ENCODE peak calls at places on chromosomes 11 and 22, in nine cellular contexts. U, H, Z, T, J, A, P, L and O are unnamed samples.

GRCh38 chr11:85595285-85595884 is 31.8 kb downstream of the DLG2 start:
- DNase-seq in U (no peak), Z (no peak), T (peak; percentile 62), L (peak; percentile 3), P (no peak), A (no peak), H (peak; percentile 62), J (no peak), O (no peak)

GRCh38 chr11:34380696-34381095 is 22.9 kb upstream of the ABTB2 start:
- DNase-seq in L (no peak), J (no peak), T (peak; percentile 65), U (no peak), A (no peak), Z (no peak), P (no peak), H (no peak), O (no peak)

GRCh38 chr11:63564056-63564784 is 1.0 kb upstream of the PLAAT2 start:
- DNase-seq in J (no peak), T (no peak), L (peak; percentile 69), A (peak; percentile 48), U (no peak), Z (no peak), P (peak; percentile 22), H (no peak), O (no peak)

GRCh38 chr11:15707971-15708370 is 593.2 kb downstream of the INSC start:
- DNase-seq in A (peak; percentile 72), P (no peak), J (peak; percentile 17), H (no peak), U (no peak), Z (peak; percentile 22), L (no peak), T (peak; percentile 33), O (peak; percentile 24)

GRCh38 chr11:75319035-75319877 is 32.2 kb downstream of the ARRB1 start:
- DNase-seq in T (no peak), J (peak; percentile 67), P (no peak), Z (peak; percentile 35), L (no peak), U (no peak), H (no peak), A (peak; percentile 80), O (no peak)

GRCh38 chr11:75011872-75012271 is 23.1 kb downstream of the NEU3 start:
- DNase-seq in T (no peak), Z (no peak), H (no peak), L (no peak), A (no peak), J (no peak), U (no peak), P (no peak), O (no peak)

GRCh38 chr11:95577716-95578460 is 211.7 kb downstream of the FAM76B start:
- DNase-seq in L (no peak), Z (no peak), H (no peak), P (no peak), U (no peak), J (no peak), A (no peak), T (no peak), O (no peak)

GRCh38 chr11:104402812-104403521 is 239.0 kb upstream of the PDGFD start:
- DNase-seq in L (no peak), A (no peak), H (no peak), Z (no peak), T (no peak), U (no peak), P (no peak), J (no peak), O (no peak)

GRCh38 chr11:74634537-74634936 is 42.2 kb downstream of the POLD3 start:
- DNase-seq in H (peak; percentile 68), T (peak; percentile 80), A (no peak), L (no peak), J (peak; percentile 14), Z (no peak), U (no peak), P (no peak), O (no peak)

GRCh38 chr22:46021577-46021976 is 44.6 kb upstream of the WNT7B start:
- DNase-seq in P (peak; percentile 55), U (peak; percentile 38), A (no peak), Z (peak; percentile 12), T (no peak), J (peak; percentile 0), L (no peak), H (no peak), O (no peak)

GRCh38 chr11:13596601-13597000 is 71.9 kb upstream of the FAR1 start:
- DNase-seq in A (no peak), U (no peak), J (no peak), T (no peak), L (no peak), Z (no peak), H (no peak), P (no peak), O (no peak)

GRCh38 chr22:26364066-26365015 is 64.7 kb upstream of the ASPHD2 start:
- DNase-seq in L (peak; percentile 27), U (no peak), T (peak; percentile 81), H (peak; percentile 76), J (peak; percentile 54), Z (peak; percentile 21), A (peak; percentile 60), P (no peak), O (no peak)

GRCh38 chr11:69587454-69588081 is 53.4 kb upstream of the CCND1 start:
- DNase-seq in L (no peak), Z (no peak), A (no peak), J (no peak), T (peak; percentile 42), U (no peak), H (peak; percentile 8), P (no peak), O (no peak)

GRCh38 chr11:74538680-74539079 is 45.2 kb upstream of the LIPT2 start:
- DNase-seq in H (no peak), J (no peak), A (no peak), T (no peak), Z (no peak), L (no peak), P (no peak), U (no peak), O (no peak)

GRCh38 chr22:49649166-49649565 is 178.5 kb downstream of the BRD1 start:
- DNase-seq in U (no peak), P (no peak), L (no peak), A (no peak), J (no peak), H (no peak), T (no peak), Z (no peak), O (no peak)

GRCh38 chr11:111730871-111731591 is 35.2 kb downstream of the PPP2R1B start:
- DNase-seq in T (peak; percentile 62), L (no peak), H (no peak), P (peak; percentile 73), Z (no peak), U (peak; percentile 91), J (peak; percentile 45), A (peak; percentile 76), O (no peak)

GRCh38 chr11:66466225-66467033 is at the start of gene PELI3:
- DNase-seq in Z (peak; percentile 96), J (peak; percentile 96), H (peak; percentile 92), L (peak; percentile 71), P (peak; percentile 97), T (peak; percentile 89), A (peak; percentile 95), U (peak; percentile 97), O (peak; percentile 91)
- TF ChIP-seq POLR2A in Z (peak; percentile 65), J (peak; percentile 47), H (no peak), L (no peak), P (peak; percentile 53), T (peak; percentile 17), A (no peak), U (no peak), O (no peak)

DNA sequence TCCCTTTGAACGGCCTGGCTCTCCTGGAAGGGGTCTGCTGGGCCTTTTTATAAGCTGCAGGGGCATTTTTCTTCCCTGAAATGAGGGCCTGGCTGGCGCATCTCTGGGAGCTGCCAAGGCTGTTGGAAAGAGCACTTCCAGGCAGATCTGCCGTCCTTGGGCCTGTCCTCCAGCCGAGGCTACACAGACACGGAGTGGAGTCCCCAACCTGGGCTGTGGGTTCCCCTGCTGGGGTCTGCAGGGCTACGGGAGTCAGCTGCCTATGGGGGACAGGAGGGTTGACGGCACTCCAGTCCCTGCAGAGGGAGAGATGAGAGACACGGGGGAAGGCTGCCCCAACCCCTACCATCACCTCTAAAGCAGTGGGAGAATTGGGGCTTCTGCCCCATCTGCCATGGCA is 606.6 kb downstream of the TBC1D22A start:
- DNase-seq in H (no peak), T (no peak), Z (peak; percentile 1), A (peak; percentile 10), J (no peak), U (peak; percentile 67), L (no peak), P (no peak), O (no peak)
- TF ChIP-seq EP300 in H (no peak), T (no peak), Z (no peak), A (no peak), J (no peak), U (no peak), L (no peak), P (no peak), O (no peak)

GRCh38 chr11:3044915-3045314 is 12.3 kb downstream of the CARS1 start:
- DNase-seq in U (no peak), Z (no peak), T (no peak), J (no peak), H (no peak), P (no peak), A (no peak), L (no peak), O (no peak)

GRCh38 chr11:3044004-3044403 is 13.2 kb downstream of the CARS1 start:
- DNase-seq in H (no peak), Z (no peak), A (no peak), J (no peak), L (no peak), P (no peak), U (no peak), T (no peak), O (no peak)

GRCh38 chr11:3047637-3048036 is 9.6 kb downstream of the CARS1 start:
- DNase-seq in L (no peak), J (no peak), Z (no peak), H (no peak), A (no peak), U (no peak), P (no peak), T (no peak), O (no peak)

GRCh38 chr11:3046190-3046589 is 11.0 kb downstream of the CARS1 start:
- DNase-seq in H (no peak), Z (no peak), U (no peak), A (no peak), L (no peak), P (no peak), J (no peak), T (peak; percentile 25), O (no peak)

DNA sequence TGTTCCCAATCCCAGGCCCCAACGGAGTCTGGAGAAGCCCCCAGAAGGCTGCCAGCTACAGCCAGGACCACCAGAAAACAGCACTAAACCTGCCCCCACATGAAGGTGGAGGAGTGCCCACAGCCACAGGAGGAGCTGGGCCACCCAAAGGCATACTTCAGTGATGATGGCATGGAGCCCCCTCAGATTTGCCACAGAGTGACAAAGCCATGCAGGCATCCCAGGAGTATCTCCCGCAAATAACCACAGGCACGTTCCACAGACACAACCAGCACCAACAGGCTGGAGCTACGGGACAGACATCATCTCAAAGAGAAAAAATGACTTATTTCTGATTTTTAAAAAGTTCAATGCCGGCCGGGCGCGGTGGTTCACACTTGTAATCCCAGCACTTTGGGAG is 10.6 kb downstream of the CARS1 start:
- DNase-seq in L (no peak), T (no peak), J (no peak), H (no peak), P (no peak), U (no peak), A (no peak), Z (no peak), O (no peak)
- H3K4me1 ChIP-seq in L (peaks cover 25% of the 10 kb centered on the region), T (peaks cover 31% of the 10 kb centered on the region), J (peaks cover 13% of the 10 kb centered on the region), H (peaks cover 28% of the 10 kb centered on the region), P (peaks cover 63% of the 10 kb centered on the region), U (peaks cover 55% of the 10 kb centered on the region), A (peaks cover 73% of the 10 kb centered on the region), Z (peaks cover 4% of the 10 kb centered on the region), O (peaks cover 18% of the 10 kb centered on the region)

GRCh38 chr11:94129505-94130335 is 1.1 kb downstream of the PANX1 start:
- DNase-seq in A (no peak), L (no peak), T (no peak), H (no peak), Z (no peak), U (no peak), J (peak; percentile 90), P (no peak), O (no peak)
- TF ChIP-seq POLR2A in A (no peak), L (no peak), T (no peak), H (no peak), Z (no peak), U (no peak), J (no peak), P (no peak), O (no peak)